ENCODE peak calls at places on chromosome 7, in five cellular contexts. One of them, this sample, is unnamed.

GRCh38 chr7:128093606-128094005 is 62.4 kb upstream of the LRRC4 start:
- DNase-seq in hippocampal formation: no peak
- DNase-seq in AG04450: no peak
- DNase-seq in activated naive CD4-positive, alpha-beta T cell: no peak
- DNase-seq in AML-193: no peak
- DNase-seq in this sample: no peak

GRCh38 chr7:151570366-151570915 is 50.7 kb upstream of the RHEB start:
- DNase-seq in activated naive CD4-positive, alpha-beta T cell: no peak
- DNase-seq in hippocampal formation: no peak
- DNase-seq in AG04450: no peak
- DNase-seq in AML-193: peak
- DNase-seq in this sample: no peak

GRCh38 chr7:116259821-116260440 is 49.6 kb downstream of the TES start:
- DNase-seq in AG04450: no peak
- DNase-seq in AML-193: no peak
- DNase-seq in activated naive CD4-positive, alpha-beta T cell: no peak
- DNase-seq in hippocampal formation: no peak
- DNase-seq in this sample: no peak

GRCh38 chr7:132276986-132277716 is 299.1 kb downstream of the PLXNA4 start:
- DNase-seq in activated naive CD4-positive, alpha-beta T cell: no peak
- DNase-seq in AG04450: no peak
- DNase-seq in AML-193: no peak
- DNase-seq in hippocampal formation: no peak
- DNase-seq in this sample: no peak

GRCh38 chr7:134766779-134767566 is 12.5 kb upstream of the CALD1 start:
- DNase-seq in activated naive CD4-positive, alpha-beta T cell: no peak
- DNase-seq in hippocampal formation: no peak
- DNase-seq in AML-193: no peak
- DNase-seq in AG04450: no peak
- DNase-seq in this sample: no peak

GRCh38 chr7:148877517-148877916 is 6.6 kb downstream of the EZH2 start:
- DNase-seq in AG04450: no peak
- DNase-seq in activated naive CD4-positive, alpha-beta T cell: no peak
- DNase-seq in hippocampal formation: no peak
- DNase-seq in AML-193: no peak
- DNase-seq in this sample: no peak

GRCh38 chr7:87218941-87219544 is 489 bp downstream of the TMEM243 start:
- DNase-seq in AML-193: peak
- DNase-seq in AG04450: no peak
- DNase-seq in activated naive CD4-positive, alpha-beta T cell: no peak
- DNase-seq in hippocampal formation: peak
- DNase-seq in this sample: no peak

GRCh38 chr7:135877799-135878198 is 99.4 kb downstream of the MTPN start:
- DNase-seq in AML-193: no peak
- DNase-seq in activated naive CD4-positive, alpha-beta T cell: no peak
- DNase-seq in hippocampal formation: no peak
- DNase-seq in AG04450: no peak
- DNase-seq in this sample: no peak

GRCh38 chr7:2675256-2675764 is 12.7 kb upstream of the AMZ1 start:
- DNase-seq in AML-193: no peak
- DNase-seq in hippocampal formation: no peak
- DNase-seq in activated naive CD4-positive, alpha-beta T cell: no peak
- DNase-seq in AG04450: no peak
- DNase-seq in this sample: no peak

GRCh38 chr7:149854611-149855367 is 16.6 kb downstream of the ZNF862 start:
- DNase-seq in hippocampal formation: no peak
- DNase-seq in AML-193: no peak
- DNase-seq in AG04450: no peak
- DNase-seq in activated naive CD4-positive, alpha-beta T cell: no peak
- DNase-seq in this sample: no peak

GRCh38 chr7:137254766-137255165 is 88.8 kb downstream of the PTN start:
- DNase-seq in AML-193: no peak
- DNase-seq in hippocampal formation: no peak
- DNase-seq in AG04450: no peak
- DNase-seq in activated naive CD4-positive, alpha-beta T cell: no peak
- DNase-seq in this sample: no peak

GRCh38 chr7:154644366-154644765 is 358.6 kb downstream of the PAXIP1 start:
- DNase-seq in AML-193: no peak
- DNase-seq in activated naive CD4-positive, alpha-beta T cell: no peak
- DNase-seq in AG04450: no peak
- DNase-seq in hippocampal formation: no peak
- DNase-seq in this sample: no peak

GRCh38 chr7:50306491-50307367 is 2.2 kb downstream of the IKZF1 start:
- DNase-seq in AML-193: peak
- DNase-seq in AG04450: no peak
- DNase-seq in hippocampal formation: no peak
- DNase-seq in activated naive CD4-positive, alpha-beta T cell: no peak
- DNase-seq in this sample: no peak

GRCh38 chr7:100166317-100166940 is 2.0 kb downstream of the GAL3ST4 start:
- DNase-seq in AML-193: no peak
- DNase-seq in hippocampal formation: no peak
- DNase-seq in activated naive CD4-positive, alpha-beta T cell: no peak
- DNase-seq in AG04450: no peak
- DNase-seq in this sample: no peak

GRCh38 chr7:116843373-116843772 is 19.0 kb upstream of the CAPZA2 start:
- DNase-seq in AML-193: no peak
- DNase-seq in hippocampal formation: no peak
- DNase-seq in AG04450: no peak
- DNase-seq in activated naive CD4-positive, alpha-beta T cell: no peak
- DNase-seq in this sample: no peak

GRCh38 chr7:50834136-50834535 is 51.4 kb upstream of the GRB10 start:
- DNase-seq in hippocampal formation: no peak
- DNase-seq in activated naive CD4-positive, alpha-beta T cell: no peak
- DNase-seq in AML-193: no peak
- DNase-seq in AG04450: no peak
- DNase-seq in this sample: no peak

GRCh38 chr7:69091476-69091875 is 506.8 kb upstream of the AUTS2 start:
- DNase-seq in AG04450: no peak
- DNase-seq in activated naive CD4-positive, alpha-beta T cell: no peak
- DNase-seq in AML-193: no peak
- DNase-seq in hippocampal formation: no peak
- DNase-seq in this sample: no peak

GRCh38 chr7:48298779-48299178 is 127.5 kb downstream of the ABCA13 start:
- DNase-seq in hippocampal formation: no peak
- DNase-seq in AML-193: no peak
- DNase-seq in activated naive CD4-positive, alpha-beta T cell: no peak
- DNase-seq in AG04450: no peak
- DNase-seq in this sample: no peak

GRCh38 chr7:51452694-51453093 is 136.1 kb upstream of the COBL start:
- DNase-seq in AG04450: no peak
- DNase-seq in hippocampal formation: no peak
- DNase-seq in activated naive CD4-positive, alpha-beta T cell: no peak
- DNase-seq in AML-193: no peak
- DNase-seq in this sample: no peak

GRCh38 chr7:133819695-133820094 is 307.4 kb upstream of the LRGUK start:
- DNase-seq in AML-193: no peak
- DNase-seq in activated naive CD4-positive, alpha-beta T cell: no peak
- DNase-seq in hippocampal formation: no peak
- DNase-seq in AG04450: no peak
- DNase-seq in this sample: no peak

GRCh38 chr7:115953554-115954248 is 76.9 kb downstream of the TFEC start:
- DNase-seq in AG04450: no peak
- DNase-seq in hippocampal formation: no peak
- DNase-seq in activated naive CD4-positive, alpha-beta T cell: no peak
- DNase-seq in AML-193: no peak
- DNase-seq in this sample: no peak

GRCh38 chr7:45881280-45881758 is 7.0 kb upstream of the IGFBP1 start:
- DNase-seq in activated naive CD4-positive, alpha-beta T cell: no peak
- DNase-seq in AG04450: no peak
- DNase-seq in hippocampal formation: no peak
- DNase-seq in AML-193: no peak
- DNase-seq in this sample: no peak

GRCh38 chr7:83155996-83156395 is 6.7 kb downstream of the PCLO start:
- DNase-seq in activated naive CD4-positive, alpha-beta T cell: no peak
- DNase-seq in hippocampal formation: no peak
- DNase-seq in AML-193: no peak
- DNase-seq in AG04450: no peak
- DNase-seq in this sample: no peak

GRCh38 chr7:96415293-96415940 is 93.5 kb upstream of the SLC25A13 start:
- DNase-seq in activated naive CD4-positive, alpha-beta T cell: no peak
- DNase-seq in AML-193: no peak
- DNase-seq in hippocampal formation: no peak
- DNase-seq in AG04450: no peak
- DNase-seq in this sample: no peak

GRCh38 chr7:46649896-46650295 is 728.8 kb upstream of the IGFBP3 start:
- DNase-seq in AML-193: no peak
- DNase-seq in hippocampal formation: no peak
- DNase-seq in activated naive CD4-positive, alpha-beta T cell: no peak
- DNase-seq in AG04450: no peak
- DNase-seq in this sample: no peak

This sample was measured in activated T-cell treated with anti-CD3 and anti-CD28 coated beads, Interleukin-2, amount 50 U/mL, for 4 hours.